ENCODE peak calls at places on chromosome 1, in six cellular contexts. One of them, this sample, is unnamed.
A peak's percentile ranks its signal among the peaks of the same experiment; 100 is the strongest.

GRCh38 chr1:214603819-214604252 is 841 bp downstream of the CENPF start:
- DNase-seq in esophagus squamous epithelium: no peak
- DNase-seq in stomach: no peak
- DNase-seq in GM12878: no peak
- DNase-seq in A549: peak; percentile 28
- DNase-seq in adrenal gland: no peak
- DNase-seq in this sample: no peak

GRCh38 chr1:110120960-110121561 is 8.8 kb downstream of the UBL4B start:
- DNase-seq in esophagus squamous epithelium: no peak
- DNase-seq in stomach: no peak
- DNase-seq in GM12878: no peak
- DNase-seq in A549: no peak
- DNase-seq in adrenal gland: no peak
- DNase-seq in this sample: no peak

GRCh38 chr1:19029191-19030085 is 73.0 kb upstream of the IFFO2 start:
- DNase-seq in esophagus squamous epithelium: no peak
- DNase-seq in stomach: no peak
- DNase-seq in GM12878: no peak
- DNase-seq in A549: no peak
- DNase-seq in adrenal gland: no peak
- DNase-seq in this sample: no peak

GRCh38 chr1:154433161-154433681 is 28.1 kb downstream of the IL6R start:
- DNase-seq in esophagus squamous epithelium: no peak
- DNase-seq in stomach: no peak
- DNase-seq in GM12878: no peak
- DNase-seq in A549: no peak
- DNase-seq in adrenal gland: no peak
- DNase-seq in this sample: peak; percentile 33

GRCh38 chr1:94335950-94336349 is 82.2 kb upstream of the ABCD3 start:
- DNase-seq in esophagus squamous epithelium: peak; percentile 14
- DNase-seq in stomach: peak; percentile 73
- DNase-seq in GM12878: no peak
- DNase-seq in A549: peak; percentile 18
- DNase-seq in adrenal gland: peak; percentile 84
- DNase-seq in this sample: peak; percentile 20

GRCh38 chr1:165371588-165372235 is 15.2 kb upstream of the LMX1A start:
- DNase-seq in esophagus squamous epithelium: no peak
- DNase-seq in stomach: no peak
- DNase-seq in GM12878: no peak
- DNase-seq in A549: no peak
- DNase-seq in adrenal gland: no peak
- DNase-seq in this sample: no peak

GRCh38 chr1:89594096-89594740 is 38.7 kb upstream of the LRRC8C start:
- DNase-seq in esophagus squamous epithelium: no peak
- DNase-seq in stomach: no peak
- DNase-seq in GM12878: no peak
- DNase-seq in A549: no peak
- DNase-seq in adrenal gland: no peak
- DNase-seq in this sample: no peak

GRCh38 chr1:98388431-98388830 is 273.1 kb upstream of the SNX7 start:
- DNase-seq in esophagus squamous epithelium: no peak
- DNase-seq in stomach: no peak
- DNase-seq in GM12878: peak; percentile 20
- DNase-seq in A549: no peak
- DNase-seq in adrenal gland: no peak
- DNase-seq in this sample: peak; percentile 15

GRCh38 chr1:217253985-217254384 is 376.9 kb downstream of the GPATCH2 start:
- DNase-seq in esophagus squamous epithelium: no peak
- DNase-seq in stomach: no peak
- DNase-seq in GM12878: no peak
- DNase-seq in A549: no peak
- DNase-seq in adrenal gland: no peak
- DNase-seq in this sample: no peak

GRCh38 chr1:238916828-238917227 is 469.5 kb upstream of the CHRM3 start:
- DNase-seq in esophagus squamous epithelium: no peak
- DNase-seq in stomach: no peak
- DNase-seq in GM12878: no peak
- DNase-seq in A549: no peak
- DNase-seq in adrenal gland: no peak
- DNase-seq in this sample: no peak

GRCh38 chr1:155000475-155000724 is 2.2 kb upstream of the ZBTB7B start:
- DNase-seq in esophagus squamous epithelium: no peak
- DNase-seq in stomach: peak; percentile 64
- DNase-seq in GM12878: no peak
- DNase-seq in A549: peak; percentile 55
- DNase-seq in adrenal gland: peak; percentile 68
- DNase-seq in this sample: no peak

GRCh38 chr1:64875606-64876005 is 90.7 kb downstream of the JAK1 start:
- DNase-seq in esophagus squamous epithelium: no peak
- DNase-seq in stomach: no peak
- DNase-seq in GM12878: no peak
- DNase-seq in A549: no peak
- DNase-seq in adrenal gland: no peak
- DNase-seq in this sample: no peak

GRCh38 chr1:116122955-116123757 is 12.0 kb downstream of the MAB21L3 start:
- DNase-seq in esophagus squamous epithelium: no peak
- DNase-seq in stomach: peak; percentile 37
- DNase-seq in GM12878: no peak
- DNase-seq in A549: no peak
- DNase-seq in adrenal gland: no peak
- DNase-seq in this sample: peak; percentile 8

GRCh38 chr1:58893257-58893869 is 109.5 kb upstream of the JUN start:
- DNase-seq in esophagus squamous epithelium: no peak
- DNase-seq in stomach: peak; percentile 91
- DNase-seq in GM12878: no peak
- DNase-seq in A549: no peak
- DNase-seq in adrenal gland: no peak
- DNase-seq in this sample: no peak

GRCh38 chr1:54926955-54927354 is 40.0 kb upstream of the DHCR24 start:
- DNase-seq in esophagus squamous epithelium: no peak
- DNase-seq in stomach: no peak
- DNase-seq in GM12878: no peak
- DNase-seq in A549: no peak
- DNase-seq in adrenal gland: no peak
- DNase-seq in this sample: no peak

DNA sequence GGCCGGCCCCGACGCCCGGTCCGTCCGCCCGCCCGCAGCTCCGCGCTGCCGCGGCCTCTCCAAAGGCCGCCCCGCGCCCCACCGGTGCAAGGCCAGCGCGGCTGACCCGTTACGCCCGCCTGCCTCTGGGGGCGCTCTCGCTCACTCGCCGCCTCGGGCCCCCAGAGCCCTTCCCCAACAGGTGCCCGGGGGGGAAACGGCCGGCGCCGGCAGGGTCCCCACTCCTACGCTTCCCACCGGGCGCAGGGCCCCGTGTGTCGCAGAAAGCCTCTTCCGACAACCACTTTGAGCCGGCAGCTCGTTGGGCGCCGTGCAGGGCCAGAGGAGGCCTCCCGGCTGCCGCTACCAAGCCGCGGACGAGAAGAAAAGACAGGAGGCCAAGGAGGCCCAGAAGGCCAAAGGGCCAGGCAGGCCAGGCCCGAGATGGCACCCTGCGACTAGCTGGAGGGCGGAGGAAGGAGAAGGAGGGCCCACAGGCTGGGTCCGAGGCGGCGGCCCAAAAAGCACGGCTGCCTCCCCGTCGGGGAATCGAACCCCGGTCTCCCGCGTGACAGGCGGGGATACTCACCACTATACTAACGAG is 64.9 kb upstream of the FCGR2A start:
- DNase-seq in esophagus squamous epithelium: no peak
- DNase-seq in stomach: peak; percentile 48
- DNase-seq in GM12878: peak; percentile 23
- DNase-seq in A549: peak; percentile 78
- DNase-seq in adrenal gland: peak; percentile 34
- DNase-seq in this sample: peak; percentile 77
- TF ChIP-seq POLR2A in esophagus squamous epithelium: no peak
- TF ChIP-seq POLR2A in stomach: no peak
- TF ChIP-seq POLR2A in GM12878: peak; percentile 44
- TF ChIP-seq POLR2A in A549: peak; percentile 3
- TF ChIP-seq POLR2A in adrenal gland: no peak
- TF ChIP-seq POLR2A in this sample: no peak

DNA sequence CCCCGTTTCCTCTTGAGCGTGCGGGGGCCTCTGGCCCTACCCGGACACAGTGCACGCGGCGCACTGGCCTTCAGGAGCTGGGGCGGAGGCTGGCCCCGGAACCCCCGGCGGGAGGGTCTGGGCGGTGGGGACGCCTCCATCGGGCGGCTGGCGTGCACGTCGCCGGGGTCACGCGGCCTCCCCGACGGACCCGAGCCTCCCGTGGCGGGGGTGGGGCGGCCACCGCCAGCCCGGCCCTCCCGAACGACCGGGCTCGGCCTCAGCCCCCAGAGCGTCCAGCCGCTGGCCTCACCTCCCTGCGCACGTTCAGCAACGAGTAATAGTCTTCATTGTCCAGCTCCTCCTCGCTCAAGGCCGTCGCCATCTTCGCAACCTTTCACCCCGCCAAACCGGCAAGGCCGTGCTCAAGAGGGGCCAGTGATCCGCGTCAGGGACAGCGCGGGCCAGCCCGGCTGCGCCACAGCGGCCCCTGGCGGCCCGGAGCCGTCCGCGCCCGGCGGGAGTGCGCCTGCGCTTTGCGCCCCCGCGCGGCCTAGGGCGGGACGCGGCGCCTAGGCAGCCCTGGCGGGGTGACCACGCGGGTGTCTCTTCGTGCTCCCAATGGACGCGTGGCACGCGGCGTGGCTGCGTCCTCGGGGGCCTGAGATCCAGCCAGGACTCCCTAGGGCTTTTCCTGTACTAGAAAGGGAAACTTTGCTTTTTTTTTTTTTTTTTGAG is at the start of gene DNAJC11:
- DNase-seq in esophagus squamous epithelium: peak; percentile 18
- DNase-seq in stomach: peak; percentile 90
- DNase-seq in GM12878: peak; percentile 31
- DNase-seq in A549: peak; percentile 70
- DNase-seq in adrenal gland: peak; percentile 91
- DNase-seq in this sample: peak; percentile 68
- TF ChIP-seq POLR2A in esophagus squamous epithelium: no peak
- TF ChIP-seq POLR2A in stomach: no peak
- TF ChIP-seq POLR2A in GM12878: peak; percentile 90
- TF ChIP-seq POLR2A in A549: peak; percentile 25
- TF ChIP-seq POLR2A in adrenal gland: no peak
- TF ChIP-seq POLR2A in this sample: peak; percentile 43

GRCh38 chr1:234841710-234842231 is 231.8 kb upstream of the IRF2BP2 start:
- DNase-seq in esophagus squamous epithelium: no peak
- DNase-seq in stomach: no peak
- DNase-seq in GM12878: no peak
- DNase-seq in A549: no peak
- DNase-seq in adrenal gland: peak; percentile 54
- DNase-seq in this sample: no peak
- TF ChIP-seq POLR2A in esophagus squamous epithelium: no peak
- TF ChIP-seq POLR2A in stomach: no peak
- TF ChIP-seq POLR2A in GM12878: peak; percentile 44
- TF ChIP-seq POLR2A in A549: no peak
- TF ChIP-seq POLR2A in adrenal gland: no peak
- TF ChIP-seq POLR2A in this sample: no peak

DNA sequence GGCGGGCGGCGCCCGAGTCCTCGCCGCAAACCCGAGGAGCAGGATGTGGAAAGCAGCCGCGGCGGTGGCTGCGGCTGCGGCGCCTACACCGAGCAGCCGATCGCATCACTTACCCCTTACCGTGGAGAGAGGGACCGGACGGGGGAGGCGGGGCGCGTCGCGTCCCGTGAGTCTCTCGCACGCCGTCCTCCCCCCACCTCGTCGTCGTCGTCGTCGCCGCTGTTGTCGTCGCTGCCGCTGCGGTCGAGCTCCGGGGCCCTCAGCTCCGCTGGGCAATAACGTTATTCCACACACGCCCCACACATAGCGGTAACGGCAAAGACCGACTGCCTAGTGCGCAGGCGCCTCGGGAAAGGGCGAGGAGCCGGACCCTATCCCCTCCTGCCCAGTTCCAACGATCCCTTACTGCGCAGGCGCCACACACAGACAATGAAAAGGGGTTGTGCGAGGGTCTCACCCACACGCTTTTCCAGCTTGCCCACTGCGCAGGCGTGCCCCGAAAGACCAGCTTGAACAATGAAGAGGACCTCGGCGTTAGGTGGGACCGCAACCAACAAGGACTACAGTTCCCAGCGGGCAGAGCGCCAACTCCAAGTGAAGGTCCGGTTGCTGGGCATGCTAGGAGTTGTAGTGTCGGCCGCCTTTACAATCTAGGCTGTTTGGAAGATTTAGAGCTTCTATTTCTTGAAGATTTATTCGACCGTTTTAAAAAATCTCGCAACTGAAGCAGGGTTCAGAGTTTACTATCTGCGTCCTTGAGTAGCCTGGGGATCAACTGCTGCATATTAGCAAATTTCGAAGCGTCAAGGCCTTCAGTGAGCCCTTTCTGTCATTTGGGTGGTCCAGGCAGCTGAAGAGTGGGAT is at the start of gene CEP170:
- DNase-seq in esophagus squamous epithelium: peak; percentile 57
- DNase-seq in stomach: peak; percentile 88
- DNase-seq in GM12878: peak; percentile 94
- DNase-seq in A549: peak; percentile 86
- DNase-seq in adrenal gland: peak; percentile 96
- DNase-seq in this sample: peak; percentile 69
- TF ChIP-seq POLR2A in esophagus squamous epithelium: peak; percentile 80
- TF ChIP-seq POLR2A in stomach: no peak
- TF ChIP-seq POLR2A in GM12878: peak; percentile 85
- TF ChIP-seq POLR2A in A549: peak; percentile 47
- TF ChIP-seq POLR2A in adrenal gland: peak; percentile 73
- TF ChIP-seq POLR2A in this sample: peak; percentile 80

GRCh38 chr1:25543425-25544242 is at the start of gene LDLRAP1:
- DNase-seq in esophagus squamous epithelium: no peak
- DNase-seq in stomach: peak; percentile 77
- DNase-seq in GM12878: no peak
- DNase-seq in A549: peak; percentile 62
- DNase-seq in adrenal gland: peak; percentile 74
- DNase-seq in this sample: peak; percentile 61
- TF ChIP-seq POLR2A in esophagus squamous epithelium: peak; percentile 94
- TF ChIP-seq POLR2A in stomach: no peak
- TF ChIP-seq POLR2A in GM12878: no peak
- TF ChIP-seq POLR2A in A549: peak; percentile 51
- TF ChIP-seq POLR2A in adrenal gland: peak; percentile 75
- TF ChIP-seq POLR2A in this sample: peak; percentile 54

This sample was measured in H54.